ENCODE peak calls at places on chromosomes 12 and 14, in nine cellular contexts. N is upper lobe of right lung, M is WTC11, L is heart left ventricle, P is foreskin fibroblast, K is AG09309, A is adrenal gland, C is endothelial cell, T is right lobe of liver. H is an unnamed sample.

GRCh38 chr14:88129306-88130056 is 124.5 kb downstream of the GPR65 start:
- DNase-seq in L (no peak), P (peak; percentile 75), N (no peak), C (no peak), T (no peak), M (no peak), A (peak; percentile 26), K (peak; percentile 40), H (peak; percentile 27)

GRCh38 chr12:82413994-82414393 is 55.7 kb downstream of the METTL25 start:
- DNase-seq in A (no peak), P (no peak), L (no peak), M (no peak), C (no peak), N (no peak), T (no peak), K (no peak), H (no peak)

GRCh38 chr12:1820191-1820599 is at the start of gene LRTM2:
- DNase-seq in C (no peak), A (no peak), P (no peak), K (no peak), N (no peak), T (no peak), M (no peak), L (no peak), H (no peak)

GRCh38 chr14:91244501-91244901 is at the start of gene GPR68:
- DNase-seq in A (no peak), M (peak; percentile 43), L (peak; percentile 46), K (peak; percentile 62), P (peak; percentile 60), N (no peak), C (no peak), T (no peak), H (peak; percentile 65)

GRCh38 chr12:13597166-13597565 is 384.2 kb downstream of the GRIN2B start:
- DNase-seq in T (no peak), L (no peak), N (no peak), K (no peak), C (no peak), M (no peak), A (no peak), P (no peak), H (no peak)

GRCh38 chr12:129276408-129277042 is 423.2 kb downstream of the GLT1D1 start:
- DNase-seq in A (no peak), L (no peak), T (no peak), K (no peak), M (no peak), P (no peak), C (no peak), N (no peak), H (no peak)

GRCh38 chr12:71737204-71737603 is 17.5 kb upstream of the RAB21 start:
- DNase-seq in P (no peak), T (no peak), N (no peak), A (no peak), K (no peak), M (no peak), L (no peak), C (no peak), H (no peak)

GRCh38 chr14:105411017-105411941 is 8.3 kb upstream of the MTA1 start:
- DNase-seq in K (no peak), N (peak; percentile 75), P (peak; percentile 41), A (peak; percentile 33), C (no peak), M (peak; percentile 14), T (peak; percentile 55), L (no peak), H (no peak)

GRCh38 chr14:102183922-102184677 is 44.4 kb downstream of the WDR20 start:
- DNase-seq in L (no peak), N (no peak), T (no peak), P (no peak), A (no peak), M (no peak), C (no peak), K (no peak), H (no peak)

GRCh38 chr14:99684356-99684952 is 356 bp downstream of the CYP46A1 start:
- DNase-seq in L (no peak), A (no peak), M (no peak), T (no peak), K (no peak), P (no peak), N (no peak), C (no peak), H (no peak)

GRCh38 chr14:21924479-21924878 is 250.9 kb upstream of the OR4E1 start:
- DNase-seq in L (no peak), K (no peak), N (no peak), P (no peak), T (no peak), A (no peak), C (no peak), M (peak; percentile 18), H (no peak)

GRCh38 chr12:15220961-15221885 is at the start of gene RERG:
- DNase-seq in K (peak; percentile 4), C (peak; percentile 96), A (peak; percentile 82), N (peak; percentile 89), T (peak; percentile 81), L (peak; percentile 78), M (peak; percentile 89), P (peak; percentile 64), H (peak; percentile 39)

DNA sequence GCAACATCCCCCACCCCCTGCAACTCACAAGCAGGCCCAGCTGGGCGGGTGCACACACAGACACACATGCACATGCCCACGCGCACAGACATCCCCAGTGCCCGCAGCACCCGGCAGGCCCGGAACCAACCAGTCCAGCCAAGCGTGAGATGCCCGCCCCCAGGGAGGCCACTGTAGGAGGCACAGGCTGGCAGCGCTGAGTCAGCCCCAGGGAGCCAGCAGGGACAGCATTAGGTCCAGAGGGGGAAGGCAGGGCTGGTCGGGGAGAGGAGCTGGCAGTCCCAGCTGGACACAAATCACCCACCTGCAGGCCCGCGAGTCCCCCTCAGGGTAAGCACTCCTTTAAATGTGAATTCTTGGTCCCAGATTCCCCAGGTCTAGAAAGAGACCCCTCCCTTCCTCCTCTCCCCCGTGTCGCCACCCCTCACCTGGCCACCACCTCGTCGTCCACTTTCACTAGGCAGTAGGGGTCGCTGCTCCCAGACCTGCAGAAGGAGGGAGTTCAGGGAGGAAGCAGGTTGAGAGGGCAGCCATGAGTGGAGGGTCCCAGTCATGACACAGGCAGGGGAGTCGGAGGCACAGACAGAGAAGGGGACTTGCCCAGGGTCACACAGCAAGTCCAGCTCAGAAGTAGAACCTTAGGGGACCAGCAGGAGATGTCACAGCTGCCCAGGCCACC is 5.0 kb downstream of the RASAL1 start:
- DNase-seq in P (no peak), K (no peak), N (no peak), T (no peak), L (no peak), C (no peak), A (peak; percentile 86), M (peak; percentile 75), H (no peak)
- TF ChIP-seq CTCF in P (peak; percentile 13), K (no peak), N (no peak), T (peak; percentile 8), L (no peak), C (no peak), A (no peak), M (no peak), H (peak; percentile 42)

DNA sequence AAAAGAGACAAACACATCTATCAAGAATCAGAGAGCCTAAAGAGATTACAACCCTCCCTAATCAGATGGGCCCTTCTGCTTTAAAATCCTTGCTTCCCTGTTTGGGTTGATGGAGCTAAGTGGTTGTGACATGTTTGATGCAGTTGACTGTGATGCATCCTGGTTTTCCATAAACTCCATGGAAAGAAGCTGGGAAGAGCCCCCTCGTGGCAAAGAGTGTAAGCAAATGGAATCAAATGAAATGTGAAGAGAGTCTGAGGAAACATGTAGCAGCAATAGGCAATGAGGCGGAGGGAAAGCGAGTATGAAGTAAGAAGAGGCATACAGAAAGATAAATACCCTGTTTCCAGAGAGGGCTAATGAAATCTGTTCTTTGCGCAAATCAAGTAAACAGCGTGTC is 70.4 kb upstream of the SLCO1C1 start:
- DNase-seq in A (no peak), P (peak; percentile 4), M (peak; percentile 31), T (no peak), C (peak; percentile 38), N (no peak), K (no peak), L (no peak), H (peak; percentile 9)
- TF ChIP-seq CTCF in A (no peak), P (peak; percentile 43), M (peak; percentile 16), T (peak; percentile 46), C (peak; percentile 30), N (peak; percentile 14), K (peak; percentile 41), L (peak; percentile 26), H (peak; percentile 76)

DNA sequence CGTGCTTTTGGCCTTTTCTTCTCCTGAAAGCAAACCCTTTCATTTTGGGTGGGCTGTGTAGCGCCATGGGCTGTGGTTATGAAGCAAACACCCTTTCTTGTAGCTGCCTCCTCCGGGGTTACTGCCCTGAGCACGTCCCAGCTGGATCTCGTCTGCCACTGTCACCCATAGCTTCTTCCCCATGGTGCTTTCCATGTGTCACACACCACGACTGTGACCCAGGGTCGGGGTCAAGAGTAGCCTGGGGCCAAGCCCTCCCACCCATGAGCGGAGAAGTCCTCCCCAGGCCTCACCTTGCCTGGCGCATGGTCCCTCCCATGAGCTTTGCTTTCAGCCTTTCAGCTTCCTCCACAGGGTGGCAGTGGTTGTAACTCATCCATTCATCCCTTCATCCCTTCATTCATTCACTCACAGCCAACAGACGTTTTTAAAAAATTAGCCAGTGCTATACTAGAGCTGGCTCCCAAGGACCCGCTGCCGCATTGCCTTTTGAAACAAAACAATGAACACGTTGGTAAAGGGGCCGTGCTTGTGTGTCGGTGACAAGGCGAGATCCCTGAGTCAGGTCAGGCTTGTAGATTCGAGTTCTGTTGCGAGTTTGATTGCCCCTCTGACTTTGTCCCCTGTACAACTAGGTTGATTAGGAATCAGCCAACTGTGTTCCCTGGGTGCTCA is 29.5 kb downstream of the MEG3 start:
- DNase-seq in A (no peak), P (no peak), N (no peak), C (no peak), M (no peak), K (no peak), L (peak; percentile 13), T (no peak), H (no peak)
- TF ChIP-seq CTCF in A (no peak), P (no peak), N (no peak), C (no peak), M (no peak), K (no peak), L (no peak), T (no peak), H (no peak)

GRCh38 chr12:132411457-132411856 is 78.5 kb upstream of the FBRSL1 start:
- DNase-seq in M (no peak), N (no peak), C (no peak), T (no peak), P (no peak), K (no peak), L (no peak), A (no peak), H (no peak)

GRCh38 chr12:132414634-132415340 is 75.2 kb upstream of the FBRSL1 start:
- DNase-seq in A (peak; percentile 80), N (peak; percentile 88), M (peak; percentile 87), P (peak; percentile 60), K (peak; percentile 18), C (peak; percentile 88), T (peak; percentile 84), L (peak; percentile 85), H (peak; percentile 62)

GRCh38 chr12:132416121-132416673 is 73.8 kb upstream of the FBRSL1 start:
- DNase-seq in T (no peak), L (no peak), M (no peak), K (no peak), C (no peak), P (no peak), N (no peak), A (no peak), H (no peak)

GRCh38 chr12:132415456-132416120 is 74.4 kb upstream of the FBRSL1 start:
- DNase-seq in L (no peak), A (no peak), P (no peak), C (no peak), N (no peak), K (no peak), T (no peak), M (no peak), H (no peak)

GRCh38 chr12:132413931-132414588 is 75.9 kb upstream of the FBRSL1 start:
- DNase-seq in L (no peak), K (no peak), A (no peak), P (no peak), N (no peak), C (peak; percentile 73), T (no peak), M (peak; percentile 71), H (no peak)
- TF ChIP-seq CTCF in L (peak; percentile 19), K (peak; percentile 53), A (peak; percentile 13), P (peak; percentile 41), N (peak; percentile 33), C (peak; percentile 61), T (peak; percentile 28), M (peak; percentile 88), H (peak; percentile 73)

H was measured in HFFc6.